ENCODE peak calls at places on chromosomes 13 and 19, in seven cellular contexts. W, F, O, Z, H, N and M are unnamed samples.

GRCh38 chr19:6238643-6239281 is 41.0 kb downstream of the MLLT1 start:
- DNase-seq in W (no peak), F (no peak), O (no peak), Z (no peak), H (peak; percentile 53), N (no peak), M (no peak)

GRCh38 chr19:33064778-33065550 is at the start of gene RHPN2:
- DNase-seq in W (peak; percentile 94), F (peak; percentile 92), O (peak; percentile 71), Z (no peak), H (peak; percentile 19), N (peak; percentile 83), M (peak; percentile 78)

GRCh38 chr19:14410054-14410774 is 8.9 kb downstream of the DDX39A start:
- DNase-seq in W (no peak), F (no peak), O (peak; percentile 49), Z (no peak), H (no peak), N (no peak), M (no peak)

GRCh38 chr19:4909897-4910593 is 744 bp downstream of the UHRF1 start:
- DNase-seq in W (peak; percentile 85), F (peak; percentile 99), O (peak; percentile 97), Z (peak; percentile 42), H (peak; percentile 89), N (peak; percentile 79), M (peak; percentile 93)

GRCh38 chr19:13208131-13208963 is 58.1 kb downstream of the IER2 start:
- DNase-seq in W (no peak), F (peak; percentile 66), O (peak; percentile 75), Z (peak; percentile 63), H (no peak), N (no peak), M (peak; percentile 24)

GRCh38 chr19:918481-919156 is 1.5 kb downstream of the KISS1R start:
- DNase-seq in W (no peak), F (no peak), O (peak; percentile 65), Z (no peak), H (no peak), N (no peak), M (no peak)

GRCh38 chr13:102847272-102848234 is 1.7 kb downstream of the ERCC5 start:
- DNase-seq in W (no peak), F (no peak), O (no peak), Z (no peak), H (no peak), N (no peak), M (no peak)

GRCh38 chr19:35138305-35138799 is 272 bp upstream of the FXYD1 start:
- DNase-seq in W (no peak), F (no peak), O (no peak), Z (no peak), H (no peak), N (no peak), M (no peak)

GRCh38 chr13:51885651-51886050 is 23.9 kb downstream of the CCDC70 start:
- DNase-seq in W (no peak), F (no peak), O (no peak), Z (no peak), H (no peak), N (no peak), M (no peak)

GRCh38 chr19:33301011-33301899 is 1.1 kb downstream of the CEBPA start:
- DNase-seq in W (no peak), F (no peak), O (peak; percentile 10), Z (no peak), H (no peak), N (no peak), M (peak; percentile 50)

GRCh38 chr19:51119089-51119488 is 5.6 kb upstream of the SIGLEC9 start:
- DNase-seq in W (no peak), F (no peak), O (no peak), Z (no peak), H (no peak), N (no peak), M (no peak)

GRCh38 chr13:113653264-113654174 is 4.5 kb downstream of the ATP4B start:
- DNase-seq in W (no peak), F (no peak), O (no peak), Z (no peak), H (no peak), N (no peak), M (no peak)

GRCh38 chr19:13764821-13765394 is 586 bp downstream of the MRI1 start:
- DNase-seq in W (no peak), F (peak; percentile 63), O (peak; percentile 52), Z (no peak), H (no peak), N (no peak), M (peak; percentile 38)

GRCh38 chr19:18951721-18952281 is 10.8 kb upstream of the HOMER3 start:
- DNase-seq in W (no peak), F (no peak), O (no peak), Z (no peak), H (no peak), N (peak; percentile 94), M (no peak)

GRCh38 chr13:28411859-28412353 is 83.0 kb downstream of the FLT1 start:
- DNase-seq in W (no peak), F (no peak), O (no peak), Z (no peak), H (no peak), N (no peak), M (no peak)

GRCh38 chr13:106455777-106456176 is 79.7 kb downstream of the EFNB2 start:
- DNase-seq in W (no peak), F (no peak), O (no peak), Z (no peak), H (no peak), N (no peak), M (no peak)

GRCh38 chr13:76472916-76473315 is 413.3 kb downstream of the KCTD12 start:
- DNase-seq in W (no peak), F (no peak), O (no peak), Z (no peak), H (no peak), N (no peak), M (no peak)

GRCh38 chr13:71603255-71603654 is 263.7 kb downstream of the DACH1 start:
- DNase-seq in W (no peak), F (no peak), O (no peak), Z (no peak), H (no peak), N (no peak), M (no peak)

GRCh38 chr19:39310558-39311311 is 9.9 kb downstream of the LRFN1 start:
- DNase-seq in W (no peak), F (no peak), O (no peak), Z (no peak), H (peak; percentile 35), N (no peak), M (no peak)

GRCh38 chr13:71118779-71119364 is 748.1 kb downstream of the DACH1 start:
- DNase-seq in W (no peak), F (no peak), O (no peak), Z (no peak), H (no peak), N (no peak), M (no peak)

GRCh38 chr13:67642638-67643037 is 412.5 kb upstream of the PCDH9 start:
- DNase-seq in W (no peak), F (no peak), O (no peak), Z (no peak), H (no peak), N (no peak), M (no peak)

GRCh38 chr13:62122434-62122833 is 706.8 kb upstream of the PCDH20 start:
- DNase-seq in W (no peak), F (no peak), O (no peak), Z (no peak), H (no peak), N (no peak), M (no peak)

GRCh38 chr19:12866416-12867119 is 14.7 kb downstream of the DNASE2 start:
- DNase-seq in W (no peak), F (no peak), O (no peak), Z (no peak), H (no peak), N (no peak), M (no peak)

GRCh38 chr19:9070066-9070465 is 16.8 kb upstream of the OR1M1 start:
- DNase-seq in W (no peak), F (no peak), O (no peak), Z (no peak), H (no peak), N (no peak), M (no peak)